ENCODE peak calls at places on chromosomes 4 and X, in eight cellular contexts. One of them, this sample, is unnamed.

GRCh38 chr4:10289534-10289899 is 167.7 kb downstream of the ZNF518B start:
- DNase-seq in PC-3: no peak
- DNase-seq in endothelial cell of umbilical vein: no peak
- DNase-seq in neural progenitor cell: no peak
- DNase-seq in MM.1S: no peak
- DNase-seq in K562: no peak
- DNase-seq in GM23248: no peak
- DNase-seq in fibroblast of lung: no peak
- DNase-seq in this sample: no peak

GRCh38 chrX:69379412-69379811 is 124.7 kb upstream of the NALF2 start:
- DNase-seq in PC-3: no peak
- DNase-seq in endothelial cell of umbilical vein: no peak
- DNase-seq in neural progenitor cell: no peak
- DNase-seq in MM.1S: no peak
- DNase-seq in K562: no peak
- DNase-seq in GM23248: no peak
- DNase-seq in fibroblast of lung: no peak
- DNase-seq in this sample: no peak

GRCh38 chr4:167930171-167930570 is 162.2 kb upstream of the ANXA10 start:
- DNase-seq in PC-3: no peak
- DNase-seq in endothelial cell of umbilical vein: no peak
- DNase-seq in neural progenitor cell: peak; percentile 55
- DNase-seq in MM.1S: no peak
- DNase-seq in K562: no peak
- DNase-seq in GM23248: peak; percentile 3
- DNase-seq in fibroblast of lung: no peak
- DNase-seq in this sample: no peak

GRCh38 chrX:118824173-118824782 is 654 bp downstream of the ZCCHC12 start:
- DNase-seq in PC-3: no peak
- DNase-seq in endothelial cell of umbilical vein: no peak
- DNase-seq in neural progenitor cell: peak; percentile 39
- DNase-seq in MM.1S: no peak
- DNase-seq in K562: no peak
- DNase-seq in GM23248: no peak
- DNase-seq in fibroblast of lung: no peak
- DNase-seq in this sample: no peak

GRCh38 chr4:37279894-37280592 is 35.5 kb downstream of the NWD2 start:
- DNase-seq in PC-3: peak; percentile 78
- DNase-seq in endothelial cell of umbilical vein: no peak
- DNase-seq in neural progenitor cell: no peak
- DNase-seq in MM.1S: no peak
- DNase-seq in K562: no peak
- DNase-seq in GM23248: no peak
- DNase-seq in fibroblast of lung: no peak
- DNase-seq in this sample: no peak

GRCh38 chrX:10008483-10009056 is 41.4 kb downstream of the CLDN34 start:
- DNase-seq in PC-3: no peak
- DNase-seq in endothelial cell of umbilical vein: peak; percentile 35
- DNase-seq in neural progenitor cell: no peak
- DNase-seq in MM.1S: no peak
- DNase-seq in K562: no peak
- DNase-seq in GM23248: peak; percentile 21
- DNase-seq in fibroblast of lung: no peak
- DNase-seq in this sample: no peak

GRCh38 chrX:132292753-132293152 is 73.5 kb upstream of the RAP2C start:
- DNase-seq in PC-3: peak; percentile 66
- DNase-seq in endothelial cell of umbilical vein: peak; percentile 35
- DNase-seq in neural progenitor cell: peak; percentile 70
- DNase-seq in MM.1S: peak; percentile 74
- DNase-seq in K562: peak; percentile 33
- DNase-seq in GM23248: peak; percentile 61
- DNase-seq in fibroblast of lung: peak; percentile 73
- DNase-seq in this sample: peak; percentile 35

GRCh38 chr4:116358633-116359222 is 726.6 kb downstream of the TRAM1L1 start:
- DNase-seq in PC-3: peak; percentile 94
- DNase-seq in endothelial cell of umbilical vein: peak; percentile 73
- DNase-seq in neural progenitor cell: peak; percentile 72
- DNase-seq in MM.1S: peak; percentile 79
- DNase-seq in K562: peak; percentile 24
- DNase-seq in GM23248: peak; percentile 72
- DNase-seq in fibroblast of lung: peak; percentile 72
- DNase-seq in this sample: peak; percentile 44

GRCh38 chr4:185270037-185270436 is 60.6 kb downstream of the SNX25 start:
- DNase-seq in PC-3: no peak
- DNase-seq in endothelial cell of umbilical vein: no peak
- DNase-seq in neural progenitor cell: no peak
- DNase-seq in MM.1S: no peak
- DNase-seq in K562: no peak
- DNase-seq in GM23248: no peak
- DNase-seq in fibroblast of lung: no peak
- DNase-seq in this sample: no peak

GRCh38 chr4:185269286-185269685 is 59.9 kb downstream of the SNX25 start:
- DNase-seq in PC-3: peak; percentile 83
- DNase-seq in endothelial cell of umbilical vein: no peak
- DNase-seq in neural progenitor cell: no peak
- DNase-seq in MM.1S: no peak
- DNase-seq in K562: no peak
- DNase-seq in GM23248: no peak
- DNase-seq in fibroblast of lung: no peak
- DNase-seq in this sample: no peak

GRCh38 chr4:185272232-185272631 is 62.8 kb downstream of the SNX25 start:
- DNase-seq in PC-3: no peak
- DNase-seq in endothelial cell of umbilical vein: no peak
- DNase-seq in neural progenitor cell: no peak
- DNase-seq in MM.1S: no peak
- DNase-seq in K562: no peak
- DNase-seq in GM23248: no peak
- DNase-seq in fibroblast of lung: no peak
- DNase-seq in this sample: no peak

GRCh38 chr4:185275501-185275900 is 66.1 kb downstream of the SNX25 start:
- DNase-seq in PC-3: no peak
- DNase-seq in endothelial cell of umbilical vein: no peak
- DNase-seq in neural progenitor cell: no peak
- DNase-seq in MM.1S: no peak
- DNase-seq in K562: no peak
- DNase-seq in GM23248: peak; percentile 13
- DNase-seq in fibroblast of lung: peak; percentile 19
- DNase-seq in this sample: no peak

GRCh38 chr4:185270885-185271284 is 61.5 kb downstream of the SNX25 start:
- DNase-seq in PC-3: no peak
- DNase-seq in endothelial cell of umbilical vein: no peak
- DNase-seq in neural progenitor cell: no peak
- DNase-seq in MM.1S: no peak
- DNase-seq in K562: no peak
- DNase-seq in GM23248: no peak
- DNase-seq in fibroblast of lung: no peak
- DNase-seq in this sample: no peak
- H3K36me3 ChIP-seq in PC-3: no peaks in the 10 kb centered on the region
- H3K36me3 ChIP-seq in endothelial cell of umbilical vein: no peaks in the 10 kb centered on the region
- H3K36me3 ChIP-seq in neural progenitor cell: no peaks in the 10 kb centered on the region
- H3K36me3 ChIP-seq in MM.1S: peaks cover 7% of the 10 kb centered on the region
- H3K36me3 ChIP-seq in K562: peaks cover 12% of the 10 kb centered on the region
- H3K36me3 ChIP-seq in GM23248: peaks cover 8% of the 10 kb centered on the region
- H3K36me3 ChIP-seq in fibroblast of lung: no peaks in the 10 kb centered on the region
- H3K36me3 ChIP-seq in this sample: no peaks in the 10 kb centered on the region

DNA sequence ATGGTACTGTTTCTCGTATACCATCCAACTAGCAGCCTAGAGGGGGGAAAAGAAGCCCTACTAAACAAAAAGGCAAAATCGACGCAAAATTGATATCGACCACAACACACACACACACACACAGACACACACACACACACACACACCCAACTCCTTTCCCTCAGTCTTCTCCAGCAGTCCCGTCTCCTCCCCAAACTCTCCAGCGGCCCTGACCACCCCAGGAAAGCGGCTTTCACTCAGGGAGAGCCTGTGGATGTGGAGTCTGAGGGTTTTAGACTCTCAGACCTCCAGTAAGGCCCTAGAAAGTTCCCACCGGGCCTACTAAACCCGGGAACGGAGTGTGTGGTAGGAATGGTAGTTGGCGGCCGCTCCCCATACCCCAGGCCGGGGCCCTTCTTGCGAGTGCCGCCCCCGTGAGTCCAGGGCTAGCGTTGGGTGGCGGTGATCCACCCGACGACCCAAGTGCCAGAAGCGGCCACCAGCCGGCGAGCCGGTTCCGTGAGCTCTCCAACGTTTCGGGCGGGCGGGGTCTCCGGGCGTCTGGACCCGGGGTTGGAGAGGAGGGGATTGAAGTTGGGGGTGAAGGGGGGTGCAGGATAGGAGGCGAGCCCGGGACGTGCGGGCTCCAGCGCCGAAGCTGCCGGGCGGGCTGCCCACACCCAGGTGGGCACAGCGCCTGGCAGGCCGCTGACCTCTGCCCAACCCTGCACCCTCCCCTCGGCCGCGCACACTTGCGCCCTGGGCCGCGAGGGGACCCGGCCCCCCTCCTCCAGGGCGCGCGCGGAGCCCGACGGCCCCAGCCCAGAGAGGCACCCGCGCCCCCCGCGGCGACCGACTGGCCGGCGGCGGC is 13.7 kb downstream of the ARX start:
- DNase-seq in PC-3: no peak
- DNase-seq in endothelial cell of umbilical vein: no peak
- DNase-seq in neural progenitor cell: peak; percentile 77
- DNase-seq in MM.1S: no peak
- DNase-seq in K562: no peak
- DNase-seq in GM23248: no peak
- DNase-seq in fibroblast of lung: no peak
- DNase-seq in this sample: no peak
- TF ChIP-seq EZH2 in PC-3: no peak
- TF ChIP-seq EZH2 in endothelial cell of umbilical vein: peak; percentile 52
- TF ChIP-seq EZH2 in neural progenitor cell: no peak
- TF ChIP-seq EZH2 in MM.1S: no peak
- TF ChIP-seq EZH2 in K562: no peak
- TF ChIP-seq EZH2 in GM23248: peak; percentile 7
- TF ChIP-seq EZH2 in fibroblast of lung: no peak
- TF ChIP-seq EZH2 in this sample: no peak

GRCh38 chr4:95428216-95429085 is 120.3 kb downstream of the UNC5C start:
- DNase-seq in PC-3: no peak
- DNase-seq in endothelial cell of umbilical vein: no peak
- DNase-seq in neural progenitor cell: peak; percentile 24
- DNase-seq in MM.1S: no peak
- DNase-seq in K562: no peak
- DNase-seq in GM23248: peak; percentile 1
- DNase-seq in fibroblast of lung: peak; percentile 9
- DNase-seq in this sample: no peak

GRCh38 chr4:95421869-95422268 is 126.9 kb downstream of the UNC5C start:
- DNase-seq in PC-3: no peak
- DNase-seq in endothelial cell of umbilical vein: no peak
- DNase-seq in neural progenitor cell: no peak
- DNase-seq in MM.1S: no peak
- DNase-seq in K562: no peak
- DNase-seq in GM23248: no peak
- DNase-seq in fibroblast of lung: no peak
- DNase-seq in this sample: no peak

GRCh38 chr4:95431678-95432077 is 117.1 kb downstream of the UNC5C start:
- DNase-seq in PC-3: no peak
- DNase-seq in endothelial cell of umbilical vein: no peak
- DNase-seq in neural progenitor cell: no peak
- DNase-seq in MM.1S: no peak
- DNase-seq in K562: no peak
- DNase-seq in GM23248: no peak
- DNase-seq in fibroblast of lung: no peak
- DNase-seq in this sample: no peak

DNA sequence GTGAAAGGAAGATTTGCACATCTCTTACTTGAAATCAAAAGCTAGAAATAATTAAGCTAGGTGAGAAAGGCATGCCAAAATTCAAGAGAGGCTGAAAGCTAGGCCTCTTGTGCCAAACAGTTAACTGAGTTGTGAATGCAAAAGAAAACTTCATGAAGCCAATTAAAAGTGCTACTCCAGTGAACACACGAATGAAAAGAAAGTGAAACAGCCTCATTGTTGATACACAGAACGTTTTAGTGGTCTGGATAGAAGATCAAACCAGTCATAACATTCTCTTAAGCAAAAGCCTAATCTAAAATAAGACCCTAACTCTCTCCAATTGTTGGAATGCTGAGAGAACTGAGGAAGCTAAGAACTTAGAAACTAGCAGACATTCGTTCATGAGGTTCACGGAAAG is 122.3 kb downstream of the UNC5C start:
- DNase-seq in PC-3: no peak
- DNase-seq in endothelial cell of umbilical vein: no peak
- DNase-seq in neural progenitor cell: no peak
- DNase-seq in MM.1S: peak; percentile 34
- DNase-seq in K562: no peak
- DNase-seq in GM23248: no peak
- DNase-seq in fibroblast of lung: no peak
- DNase-seq in this sample: no peak
- H2AFZ ChIP-seq in PC-3: no peak overlapping the region
- H2AFZ ChIP-seq in endothelial cell of umbilical vein: no peak overlapping the region
- H2AFZ ChIP-seq in neural progenitor cell: no peak overlapping the region
- H2AFZ ChIP-seq in MM.1S: peak overlapping the region; percentile 69
- H2AFZ ChIP-seq in K562: peak overlapping the region; percentile 56
- H2AFZ ChIP-seq in GM23248: no peak overlapping the region
- H2AFZ ChIP-seq in fibroblast of lung: peak overlapping the region; percentile 47
- H2AFZ ChIP-seq in this sample: no peak overlapping the region

GRCh38 chr4:118754890-118755289 is 69.7 kb downstream of the METTL14 start:
- DNase-seq in PC-3: no peak
- DNase-seq in endothelial cell of umbilical vein: no peak
- DNase-seq in neural progenitor cell: no peak
- DNase-seq in MM.1S: no peak
- DNase-seq in K562: no peak
- DNase-seq in GM23248: no peak
- DNase-seq in fibroblast of lung: no peak
- DNase-seq in this sample: no peak

GRCh38 chr4:118751634-118752293 is 66.6 kb downstream of the METTL14 start:
- DNase-seq in PC-3: no peak
- DNase-seq in endothelial cell of umbilical vein: no peak
- DNase-seq in neural progenitor cell: no peak
- DNase-seq in MM.1S: no peak
- DNase-seq in K562: no peak
- DNase-seq in GM23248: peak; percentile 74
- DNase-seq in fibroblast of lung: no peak
- DNase-seq in this sample: no peak

GRCh38 chr4:118753685-118754084 is 68.5 kb downstream of the METTL14 start:
- DNase-seq in PC-3: no peak
- DNase-seq in endothelial cell of umbilical vein: no peak
- DNase-seq in neural progenitor cell: no peak
- DNase-seq in MM.1S: no peak
- DNase-seq in K562: no peak
- DNase-seq in GM23248: no peak
- DNase-seq in fibroblast of lung: no peak
- DNase-seq in this sample: no peak

GRCh38 chr4:118752551-118752950 is 67.4 kb downstream of the METTL14 start:
- DNase-seq in PC-3: no peak
- DNase-seq in endothelial cell of umbilical vein: peak; percentile 62
- DNase-seq in neural progenitor cell: no peak
- DNase-seq in MM.1S: no peak
- DNase-seq in K562: no peak
- DNase-seq in GM23248: peak; percentile 67
- DNase-seq in fibroblast of lung: no peak
- DNase-seq in this sample: no peak

DNA sequence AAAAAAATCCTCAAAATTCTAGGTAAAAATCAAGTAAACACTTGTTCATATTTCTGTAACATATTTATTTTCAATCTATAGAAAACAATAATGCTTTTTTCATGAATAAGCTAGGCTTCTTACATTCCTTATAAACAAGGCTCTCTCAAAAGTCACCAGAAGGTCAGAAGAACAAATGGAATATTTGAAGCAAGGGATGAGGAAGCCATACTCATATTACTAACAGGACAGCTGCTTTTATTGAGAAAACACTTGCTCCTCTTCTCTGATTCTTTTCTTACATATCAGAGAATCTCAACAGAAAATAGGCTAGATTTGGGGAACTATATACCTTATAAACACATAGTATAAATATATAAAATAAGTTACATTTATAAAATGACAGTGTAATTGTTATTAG is 67.9 kb downstream of the METTL14 start:
- DNase-seq in PC-3: no peak
- DNase-seq in endothelial cell of umbilical vein: no peak
- DNase-seq in neural progenitor cell: no peak
- DNase-seq in MM.1S: no peak
- DNase-seq in K562: no peak
- DNase-seq in GM23248: no peak
- DNase-seq in fibroblast of lung: no peak
- DNase-seq in this sample: no peak
- H3K36me3 ChIP-seq in PC-3: peaks cover 22% of the 10 kb centered on the region
- H3K36me3 ChIP-seq in endothelial cell of umbilical vein: peaks cover 31% of the 10 kb centered on the region
- H3K36me3 ChIP-seq in neural progenitor cell: no peaks in the 10 kb centered on the region
- H3K36me3 ChIP-seq in MM.1S: peaks cover 11% of the 10 kb centered on the region
- H3K36me3 ChIP-seq in K562: peaks cover 20% of the 10 kb centered on the region
- H3K36me3 ChIP-seq in GM23248: peaks cover 90% of the 10 kb centered on the region
- H3K36me3 ChIP-seq in fibroblast of lung: peaks cover 10% of the 10 kb centered on the region
- H3K36me3 ChIP-seq in this sample: peaks cover 43% of the 10 kb centered on the region

This sample was measured in DND-41.